ENCODE peak calls at places on chromosome X, in eight cellular contexts. D is cardiac muscle cell; P is H7; A is HT1080; I is T47D; N is activated CD8-positive, alpha-beta memory T cell treated with anti-CD3 and anti-CD28 coated beads for 48 hours; Q is dermis microvascular lymphatic vessel endothelial cell; G is ovary. Z is an unnamed sample.

GRCh38 chrX:77668391-77669237 is 117.4 kb downstream of the ATRX start:
- DNase-seq in D (no peak), P (no peak), A (peak; percentile 78), I (no peak), N (no peak), Q (peak; percentile 71), G (no peak), Z (no peak)

GRCh38 chrX:20361081-20361889 is 94.6 kb upstream of the RPS6KA3 start:
- DNase-seq in D (no peak), P (no peak), A (no peak), I (no peak), N (no peak), Q (no peak), G (no peak), Z (no peak)

GRCh38 chrX:130268500-130269170 is at the start of gene ZNF280C:
- DNase-seq in D (peak; percentile 83), P (peak; percentile 88), A (peak; percentile 96), I (peak; percentile 40), N (peak; percentile 63), Q (peak; percentile 86), G (peak; percentile 83), Z (peak; percentile 95)

GRCh38 chrX:115561605-115562491 is 874 bp downstream of the PLS3 start:
- DNase-seq in D (peak; percentile 77), P (peak; percentile 85), A (peak; percentile 38), I (no peak), N (peak; percentile 7), Q (peak; percentile 55), G (peak; percentile 75), Z (peak; percentile 78)

GRCh38 chrX:44344194-44344593 is 722 bp upstream of the EFHC2 start:
- DNase-seq in D (no peak), P (peak; percentile 17), A (no peak), I (no peak), N (no peak), Q (no peak), G (no peak), Z (no peak)

GRCh38 chrX:18424482-18425198 is 768 bp upstream of the CDKL5 start:
- DNase-seq in D (peak; percentile 53), P (peak; percentile 37), A (peak; percentile 18), I (no peak), N (no peak), Q (peak; percentile 29), G (peak; percentile 32), Z (no peak)

GRCh38 chrX:101337776-101338271 is 10.7 kb downstream of the TIMM8A start:
- DNase-seq in D (no peak), P (no peak), A (no peak), I (no peak), N (no peak), Q (no peak), G (no peak), Z (no peak)

GRCh38 chrX:47091149-47091775 is 13.0 kb downstream of the RGN start:
- DNase-seq in D (no peak), P (no peak), A (no peak), I (no peak), N (no peak), Q (no peak), G (no peak), Z (no peak)

GRCh38 chrX:3527811-3528210 is 181.4 kb upstream of the MXRA5 start:
- DNase-seq in D (no peak), P (no peak), A (no peak), I (no peak), N (no peak), Q (no peak), G (no peak), Z (no peak)

GRCh38 chrX:1807301-1807731 is 192.5 kb downstream of the ASMT start:
- DNase-seq in D (peak; percentile 14), P (peak; percentile 51), A (peak; percentile 63), I (no peak), N (no peak), Q (no peak), G (no peak), Z (no peak)

GRCh38 chrX:142663330-142664095 is 362.2 kb upstream of the SPANXN4 start:
- DNase-seq in D (no peak), P (no peak), A (no peak), I (no peak), N (no peak), Q (no peak), G (no peak), Z (no peak)

GRCh38 chrX:15903186-15903681 is 48.6 kb upstream of the AP1S2 start:
- DNase-seq in D (no peak), P (no peak), A (peak; percentile 1), I (no peak), N (no peak), Q (no peak), G (no peak), Z (no peak)

GRCh38 chrX:47991263-47992092 is 12.3 kb downstream of the ZNF182 start:
- DNase-seq in D (no peak), P (no peak), A (peak; percentile 81), I (no peak), N (no peak), Q (no peak), G (no peak), Z (no peak)

GRCh38 chrX:95063554-95063953 is 1389.5 kb downstream of the FAM133A start:
- DNase-seq in D (no peak), P (no peak), A (peak; percentile 66), I (no peak), N (no peak), Q (no peak), G (no peak), Z (no peak)

GRCh38 chrX:69616520-69617203 is 749 bp downstream of the EDA start:
- DNase-seq in D (peak; percentile 16), P (peak; percentile 55), A (no peak), I (no peak), N (no peak), Q (no peak), G (peak; percentile 48), Z (peak; percentile 51)

GRCh38 chrX:126985960-126986359 is 166.4 kb downstream of the PRR32 start:
- DNase-seq in D (no peak), P (peak; percentile 5), A (no peak), I (no peak), N (no peak), Q (no peak), G (no peak), Z (no peak)

GRCh38 chrX:118221257-118221656 is 104.6 kb upstream of the KLHL13 start:
- DNase-seq in D (no peak), P (no peak), A (no peak), I (no peak), N (no peak), Q (peak; percentile 4), G (no peak), Z (no peak)

GRCh38 chrX:13254076-13254785 is 65.6 kb downstream of the ATXN3L start:
- DNase-seq in D (no peak), P (no peak), A (peak; percentile 44), I (no peak), N (no peak), Q (peak; percentile 19), G (no peak), Z (no peak)

GRCh38 chrX:98067611-98068010 is 1183.9 kb downstream of the RPA4 start:
- DNase-seq in D (no peak), P (no peak), A (peak; percentile 1), I (no peak), N (no peak), Q (no peak), G (no peak), Z (no peak)

GRCh38 chrX:56974408-56974807 is 20.9 kb downstream of the SPIN3 start:
- DNase-seq in D (no peak), P (no peak), A (no peak), I (no peak), N (no peak), Q (no peak), G (no peak), Z (no peak)

GRCh38 chrX:150767475-150768131 is 74.4 kb downstream of the MTMR1 start:
- DNase-seq in D (no peak), P (no peak), A (peak; percentile 76), I (no peak), N (no peak), Q (no peak), G (no peak), Z (no peak)